ENCODE peak calls at places on chromosomes 5 and 9, in five cellular contexts. T is NCI-H1417; E is MCF 10A; K is activated naive CD8-positive, alpha-beta T cell treated with anti-CD3 and anti-CD28 coated beads for 36 hours; P is mesothelial cell of epicardium. G is an unnamed sample.

GRCh38 chr5:38830521-38831051 is 15.2 kb upstream of the OSMR start:
- DNase-seq in E (peak; percentile 90), P (no peak), K (no peak), T (no peak), G (no peak)

GRCh38 chr5:41368158-41368557 is 142.2 kb downstream of the PLCXD3 start:
- DNase-seq in K (no peak), T (no peak), P (no peak), E (no peak), G (no peak)

GRCh38 chr5:117803533-117803932 is 1184.8 kb downstream of the DTWD2 start:
- DNase-seq in T (no peak), K (no peak), E (peak; percentile 14), P (no peak), G (no peak)

GRCh38 chr5:110150199-110150598 is 460.5 kb downstream of the MAN2A1 start:
- DNase-seq in K (no peak), P (no peak), E (peak; percentile 46), T (no peak), G (no peak)

GRCh38 chr5:35963381-35963843 is 25.0 kb upstream of the CAPSL start:
- DNase-seq in T (no peak), K (no peak), P (no peak), E (peak; percentile 50), G (no peak)

GRCh38 chr5:113195726-113196125 is 219.1 kb downstream of the DCP2 start:
- DNase-seq in K (no peak), P (no peak), E (no peak), T (no peak), G (no peak)

GRCh38 chr9:130662099-130662926 is 2.1 kb upstream of the PRDM12 start:
- DNase-seq in T (no peak), E (no peak), K (no peak), P (no peak), G (no peak)

GRCh38 chr9:70477907-70478480 is 63.5 kb upstream of the KLF9 start:
- DNase-seq in P (no peak), T (no peak), E (peak; percentile 77), K (no peak), G (peak; percentile 71)

GRCh38 chr5:141560725-141561483 is 57.9 kb downstream of the DIAPH1 start:
- DNase-seq in E (peak; percentile 99), P (peak; percentile 78), T (peak; percentile 97), K (no peak), G (no peak)

GRCh38 chr5:6752236-6752635 is 39.0 kb downstream of the TENT4A start:
- DNase-seq in K (no peak), E (no peak), T (no peak), P (no peak), G (no peak)

GRCh38 chr9:121634800-121635261 is 16.6 kb upstream of the DAB2IP start:
- DNase-seq in K (peak; percentile 5), T (peak; percentile 71), E (peak; percentile 16), P (no peak), G (no peak)

GRCh38 chr5:32449216-32449721 is 4.7 kb upstream of the ZFR start:
- DNase-seq in T (no peak), E (no peak), P (no peak), K (no peak), G (no peak)

GRCh38 chr9:95089257-95089873 is 228.1 kb downstream of the FANCC start:
- DNase-seq in K (no peak), E (no peak), P (no peak), T (no peak), G (no peak)

GRCh38 chr5:161546463-161547301 is at the start of gene GABRB2:
- DNase-seq in K (peak; percentile 16), T (peak; percentile 3), P (peak; percentile 81), E (peak; percentile 47), G (peak; percentile 19)

G was measured in upper lobe of left lung.